ENCODE peak calls at places on chromosomes 4 and X, in seven cellular contexts. One of them, this sample, is unnamed.

GRCh38 chr4:100359433-100359832 is 158.4 kb downstream of the EMCN start:
- DNase-seq in tibial nerve: no peak
- DNase-seq in progenitor cell of endocrine pancreas: no peak
- DNase-seq in AG10803: no peak
- DNase-seq in hypothalamus: no peak
- DNase-seq in fibroblast of lung: no peak
- DNase-seq in heart right ventricle: no peak
- DNase-seq in this sample: no peak

GRCh38 chrX:38233891-38234807 is 13.5 kb upstream of the SRPX start:
- DNase-seq in tibial nerve: no peak
- DNase-seq in progenitor cell of endocrine pancreas: no peak
- DNase-seq in AG10803: peak
- DNase-seq in hypothalamus: no peak
- DNase-seq in fibroblast of lung: peak
- DNase-seq in heart right ventricle: no peak
- DNase-seq in this sample: no peak

GRCh38 chrX:122850326-122850725 is 333.8 kb upstream of the GRIA3 start:
- DNase-seq in tibial nerve: no peak
- DNase-seq in progenitor cell of endocrine pancreas: no peak
- DNase-seq in AG10803: no peak
- DNase-seq in hypothalamus: no peak
- DNase-seq in fibroblast of lung: no peak
- DNase-seq in heart right ventricle: no peak
- DNase-seq in this sample: no peak

GRCh38 chr4:153318696-153319320 is 25.7 kb upstream of the MND1 start:
- DNase-seq in tibial nerve: no peak
- DNase-seq in progenitor cell of endocrine pancreas: no peak
- DNase-seq in AG10803: peak
- DNase-seq in hypothalamus: no peak
- DNase-seq in fibroblast of lung: peak
- DNase-seq in heart right ventricle: no peak
- DNase-seq in this sample: no peak

GRCh38 chrX:32538554-32538953 is 672.8 kb downstream of the DMD start:
- DNase-seq in tibial nerve: no peak
- DNase-seq in progenitor cell of endocrine pancreas: no peak
- DNase-seq in AG10803: no peak
- DNase-seq in hypothalamus: no peak
- DNase-seq in fibroblast of lung: no peak
- DNase-seq in heart right ventricle: no peak
- DNase-seq in this sample: no peak

GRCh38 chrX:49988128-49988527 is 65.7 kb downstream of the CLCN5 start:
- DNase-seq in tibial nerve: no peak
- DNase-seq in progenitor cell of endocrine pancreas: no peak
- DNase-seq in AG10803: no peak
- DNase-seq in hypothalamus: no peak
- DNase-seq in fibroblast of lung: no peak
- DNase-seq in heart right ventricle: no peak
- DNase-seq in this sample: no peak

GRCh38 chrX:73965833-73966232 is 338.1 kb upstream of the ZCCHC13 start:
- DNase-seq in tibial nerve: no peak
- DNase-seq in progenitor cell of endocrine pancreas: no peak
- DNase-seq in AG10803: no peak
- DNase-seq in hypothalamus: no peak
- DNase-seq in fibroblast of lung: no peak
- DNase-seq in heart right ventricle: no peak
- DNase-seq in this sample: no peak

GRCh38 chr4:164613761-164614277 is 140.1 kb upstream of the SMIM31 start:
- DNase-seq in tibial nerve: no peak
- DNase-seq in progenitor cell of endocrine pancreas: no peak
- DNase-seq in AG10803: no peak
- DNase-seq in hypothalamus: no peak
- DNase-seq in fibroblast of lung: peak
- DNase-seq in heart right ventricle: no peak
- DNase-seq in this sample: no peak

GRCh38 chr4:114021445-114021844 is 42.0 kb upstream of the ARSJ start:
- DNase-seq in tibial nerve: no peak
- DNase-seq in progenitor cell of endocrine pancreas: no peak
- DNase-seq in AG10803: no peak
- DNase-seq in hypothalamus: no peak
- DNase-seq in fibroblast of lung: no peak
- DNase-seq in heart right ventricle: no peak
- DNase-seq in this sample: no peak

GRCh38 chr4:56671860-56672259 is 9.2 kb downstream of the HOPX start:
- DNase-seq in tibial nerve: no peak
- DNase-seq in progenitor cell of endocrine pancreas: no peak
- DNase-seq in AG10803: no peak
- DNase-seq in hypothalamus: no peak
- DNase-seq in fibroblast of lung: peak
- DNase-seq in heart right ventricle: no peak
- DNase-seq in this sample: no peak

GRCh38 chrX:140815868-140816267 is 106.3 kb downstream of the LINC00632 start:
- DNase-seq in tibial nerve: no peak
- DNase-seq in progenitor cell of endocrine pancreas: no peak
- DNase-seq in AG10803: peak
- DNase-seq in hypothalamus: no peak
- DNase-seq in fibroblast of lung: peak
- DNase-seq in heart right ventricle: no peak
- DNase-seq in this sample: no peak

GRCh38 chr4:162841769-162842168 is 324.9 kb downstream of the NAF1 start:
- DNase-seq in tibial nerve: no peak
- DNase-seq in progenitor cell of endocrine pancreas: no peak
- DNase-seq in AG10803: no peak
- DNase-seq in hypothalamus: no peak
- DNase-seq in fibroblast of lung: no peak
- DNase-seq in heart right ventricle: no peak
- DNase-seq in this sample: no peak

GRCh38 chr4:152187693-152188092 is 348.2 kb downstream of the FBXW7 start:
- DNase-seq in tibial nerve: no peak
- DNase-seq in progenitor cell of endocrine pancreas: no peak
- DNase-seq in AG10803: no peak
- DNase-seq in hypothalamus: no peak
- DNase-seq in fibroblast of lung: no peak
- DNase-seq in heart right ventricle: no peak
- DNase-seq in this sample: no peak

GRCh38 chr4:151950993-151951726 is 190.4 kb upstream of the GATB start:
- DNase-seq in tibial nerve: no peak
- DNase-seq in progenitor cell of endocrine pancreas: no peak
- DNase-seq in AG10803: peak
- DNase-seq in hypothalamus: no peak
- DNase-seq in fibroblast of lung: no peak
- DNase-seq in heart right ventricle: no peak
- DNase-seq in this sample: no peak

GRCh38 chr4:159425749-159426376 is 323.0 kb downstream of the RAPGEF2 start:
- DNase-seq in tibial nerve: no peak
- DNase-seq in progenitor cell of endocrine pancreas: no peak
- DNase-seq in AG10803: no peak
- DNase-seq in hypothalamus: no peak
- DNase-seq in fibroblast of lung: no peak
- DNase-seq in heart right ventricle: no peak
- DNase-seq in this sample: no peak

GRCh38 chr4:71231073-71231752 is 107.6 kb upstream of the SLC4A4 start:
- DNase-seq in tibial nerve: peak
- DNase-seq in progenitor cell of endocrine pancreas: no peak
- DNase-seq in AG10803: peak
- DNase-seq in hypothalamus: peak
- DNase-seq in fibroblast of lung: peak
- DNase-seq in heart right ventricle: peak
- DNase-seq in this sample: peak

GRCh38 chrX:52271212-52271611 is 86.5 kb downstream of the MAGED4 start:
- DNase-seq in tibial nerve: no peak
- DNase-seq in progenitor cell of endocrine pancreas: no peak
- DNase-seq in AG10803: peak
- DNase-seq in hypothalamus: no peak
- DNase-seq in fibroblast of lung: peak
- DNase-seq in heart right ventricle: no peak
- DNase-seq in this sample: no peak

GRCh38 chr4:85491527-85491926 is 16.6 kb downstream of the ARHGAP24 start:
- DNase-seq in tibial nerve: no peak
- DNase-seq in progenitor cell of endocrine pancreas: no peak
- DNase-seq in AG10803: no peak
- DNase-seq in hypothalamus: no peak
- DNase-seq in fibroblast of lung: no peak
- DNase-seq in heart right ventricle: no peak
- DNase-seq in this sample: no peak

GRCh38 chr4:25345880-25346279 is 31.2 kb upstream of the ANAPC4 start:
- DNase-seq in tibial nerve: no peak
- DNase-seq in progenitor cell of endocrine pancreas: no peak
- DNase-seq in AG10803: peak
- DNase-seq in hypothalamus: no peak
- DNase-seq in fibroblast of lung: no peak
- DNase-seq in heart right ventricle: no peak
- DNase-seq in this sample: no peak

GRCh38 chr4:25531272-25531671 is 124.4 kb upstream of the SLC34A2 start:
- DNase-seq in tibial nerve: no peak
- DNase-seq in progenitor cell of endocrine pancreas: no peak
- DNase-seq in AG10803: no peak
- DNase-seq in hypothalamus: no peak
- DNase-seq in fibroblast of lung: no peak
- DNase-seq in heart right ventricle: no peak
- DNase-seq in this sample: no peak

GRCh38 chrX:41912922-41913321 is 10.4 kb downstream of the CASK start:
- DNase-seq in tibial nerve: no peak
- DNase-seq in progenitor cell of endocrine pancreas: no peak
- DNase-seq in AG10803: peak
- DNase-seq in hypothalamus: no peak
- DNase-seq in fibroblast of lung: no peak
- DNase-seq in heart right ventricle: no peak
- DNase-seq in this sample: no peak

GRCh38 chrX:134246282-134246681 is 9.3 kb downstream of the CCDC160 start:
- DNase-seq in tibial nerve: no peak
- DNase-seq in progenitor cell of endocrine pancreas: no peak
- DNase-seq in AG10803: peak
- DNase-seq in hypothalamus: no peak
- DNase-seq in fibroblast of lung: peak
- DNase-seq in heart right ventricle: no peak
- DNase-seq in this sample: no peak

GRCh38 chr4:7649741-7650531 is 215.2 kb upstream of the PSAPL1 start:
- DNase-seq in tibial nerve: no peak
- DNase-seq in progenitor cell of endocrine pancreas: no peak
- DNase-seq in AG10803: peak
- DNase-seq in hypothalamus: no peak
- DNase-seq in fibroblast of lung: peak
- DNase-seq in heart right ventricle: no peak
- DNase-seq in this sample: peak

GRCh38 chr4:63505714-63506460 is 903.4 kb downstream of the TECRL start:
- DNase-seq in tibial nerve: no peak
- DNase-seq in progenitor cell of endocrine pancreas: no peak
- DNase-seq in AG10803: no peak
- DNase-seq in hypothalamus: no peak
- DNase-seq in fibroblast of lung: no peak
- DNase-seq in heart right ventricle: no peak
- DNase-seq in this sample: no peak

GRCh38 chrX:12984629-12985303 is 9.9 kb downstream of the TMSB4X start:
- DNase-seq in tibial nerve: no peak
- DNase-seq in progenitor cell of endocrine pancreas: no peak
- DNase-seq in AG10803: peak
- DNase-seq in hypothalamus: no peak
- DNase-seq in fibroblast of lung: peak
- DNase-seq in heart right ventricle: no peak
- DNase-seq in this sample: no peak

GRCh38 chrX:137916090-137916746 is 350.3 kb downstream of the ZIC3 start:
- DNase-seq in tibial nerve: no peak
- DNase-seq in progenitor cell of endocrine pancreas: no peak
- DNase-seq in AG10803: no peak
- DNase-seq in hypothalamus: no peak
- DNase-seq in fibroblast of lung: no peak
- DNase-seq in heart right ventricle: no peak
- DNase-seq in this sample: no peak

GRCh38 chr4:1297456-1298325 is 8.0 kb downstream of the MAEA start:
- DNase-seq in tibial nerve: no peak
- DNase-seq in progenitor cell of endocrine pancreas: no peak
- DNase-seq in AG10803: no peak
- DNase-seq in hypothalamus: no peak
- DNase-seq in fibroblast of lung: no peak
- DNase-seq in heart right ventricle: no peak
- DNase-seq in this sample: peak

GRCh38 chr4:8665406-8666360 is 73.1 kb downstream of the CPZ start:
- DNase-seq in tibial nerve: no peak
- DNase-seq in progenitor cell of endocrine pancreas: no peak
- DNase-seq in AG10803: no peak
- DNase-seq in hypothalamus: no peak
- DNase-seq in fibroblast of lung: no peak
- DNase-seq in heart right ventricle: no peak
- DNase-seq in this sample: no peak

GRCh38 chr4:74061430-74061829 is 22.9 kb upstream of the CXCL3 start:
- DNase-seq in tibial nerve: no peak
- DNase-seq in progenitor cell of endocrine pancreas: no peak
- DNase-seq in AG10803: no peak
- DNase-seq in hypothalamus: no peak
- DNase-seq in fibroblast of lung: no peak
- DNase-seq in heart right ventricle: no peak
- DNase-seq in this sample: no peak

GRCh38 chr4:3115637-3116300 is 41.3 kb downstream of the HTT start:
- DNase-seq in tibial nerve: no peak
- DNase-seq in progenitor cell of endocrine pancreas: no peak
- DNase-seq in AG10803: peak
- DNase-seq in hypothalamus: no peak
- DNase-seq in fibroblast of lung: no peak
- DNase-seq in heart right ventricle: no peak
- DNase-seq in this sample: no peak

GRCh38 chr4:115678425-115678941 is 565.1 kb upstream of the NDST4 start:
- DNase-seq in tibial nerve: no peak
- DNase-seq in progenitor cell of endocrine pancreas: no peak
- DNase-seq in AG10803: no peak
- DNase-seq in hypothalamus: no peak
- DNase-seq in fibroblast of lung: no peak
- DNase-seq in heart right ventricle: no peak
- DNase-seq in this sample: no peak

GRCh38 chrX:47828984-47829383 is 7.7 kb upstream of the ZNF81 start:
- DNase-seq in tibial nerve: no peak
- DNase-seq in progenitor cell of endocrine pancreas: no peak
- DNase-seq in AG10803: no peak
- DNase-seq in hypothalamus: no peak
- DNase-seq in fibroblast of lung: no peak
- DNase-seq in heart right ventricle: no peak
- DNase-seq in this sample: no peak

GRCh38 chr4:153112071-153112460 is 92.2 kb upstream of the TRIM2 start:
- DNase-seq in tibial nerve: no peak
- DNase-seq in progenitor cell of endocrine pancreas: no peak
- DNase-seq in AG10803: no peak
- DNase-seq in hypothalamus: no peak
- DNase-seq in fibroblast of lung: no peak
- DNase-seq in heart right ventricle: no peak
- DNase-seq in this sample: no peak

GRCh38 chr4:952881-953573 is 20.3 kb downstream of the DGKQ start:
- DNase-seq in tibial nerve: no peak
- DNase-seq in progenitor cell of endocrine pancreas: no peak
- DNase-seq in AG10803: no peak
- DNase-seq in hypothalamus: no peak
- DNase-seq in fibroblast of lung: no peak
- DNase-seq in heart right ventricle: no peak
- DNase-seq in this sample: peak

GRCh38 chr4:7206856-7207567 is 14.7 kb downstream of the SORCS2 start:
- DNase-seq in tibial nerve: peak
- DNase-seq in progenitor cell of endocrine pancreas: no peak
- DNase-seq in AG10803: peak
- DNase-seq in hypothalamus: peak
- DNase-seq in fibroblast of lung: peak
- DNase-seq in heart right ventricle: peak
- DNase-seq in this sample: peak

GRCh38 chr4:117957570-117957969 is 76.7 kb upstream of the NDST3 start:
- DNase-seq in tibial nerve: no peak
- DNase-seq in progenitor cell of endocrine pancreas: no peak
- DNase-seq in AG10803: no peak
- DNase-seq in hypothalamus: no peak
- DNase-seq in fibroblast of lung: no peak
- DNase-seq in heart right ventricle: no peak
- DNase-seq in this sample: no peak

GRCh38 chr4:187204389-187204920 is 480.8 kb upstream of the FAT1 start:
- DNase-seq in tibial nerve: no peak
- DNase-seq in progenitor cell of endocrine pancreas: no peak
- DNase-seq in AG10803: peak
- DNase-seq in hypothalamus: no peak
- DNase-seq in fibroblast of lung: no peak
- DNase-seq in heart right ventricle: no peak
- DNase-seq in this sample: no peak